ENCODE peak calls at places on chromosome 22, in nine cellular contexts. S is stomach, N is BJ, W is heart left ventricle, V is IMR-90, Q is endothelial cell of umbilical vein, C is neuronal stem cell, U is A549, I is SJSA1. L is an unnamed sample.
A peak's percentile ranks its signal among the peaks of the same experiment; 100 is the strongest.

GRCh38 chr22:41654322-41654721 is 33.2 kb downstream of the XRCC6 start:
- DNase-seq in I (no peak), C (no peak), U (no peak), W (no peak), S (no peak), N (no peak), Q (no peak), V (no peak), L (no peak)

GRCh38 chr22:32476804-32477203 is 2.2 kb downstream of the FBXO7 start:
- DNase-seq in C (no peak), I (peak; percentile 5), V (no peak), N (no peak), W (no peak), Q (no peak), S (no peak), U (no peak), L (no peak)

GRCh38 chr22:20155330-20156041 is 4.6 kb upstream of the CCDC188 start:
- DNase-seq in Q (peak; percentile 64), V (no peak), W (peak; percentile 73), S (peak; percentile 38), U (no peak), I (peak; percentile 66), N (no peak), C (no peak), L (peak; percentile 30)

GRCh38 chr22:22171357-22172218 is 73.0 kb upstream of the VPREB1 start:
- DNase-seq in C (no peak), S (no peak), N (no peak), I (no peak), W (no peak), V (no peak), U (peak; percentile 31), Q (no peak), L (no peak)

GRCh38 chr22:44269117-44269498 is 43.6 kb downstream of the SHISAL1 start:
- DNase-seq in Q (no peak), V (no peak), W (no peak), U (no peak), N (no peak), C (no peak), I (no peak), S (no peak), L (no peak)

GRCh38 chr22:44202261-44202789 is 21.6 kb downstream of the PARVG start:
- DNase-seq in Q (no peak), V (peak; percentile 90), N (peak; percentile 73), C (no peak), U (no peak), I (peak; percentile 71), S (no peak), W (no peak), L (no peak)

GRCh38 chr22:21652010-21652546 is 10.0 kb downstream of the SDF2L1 start:
- DNase-seq in Q (peak; percentile 92), S (peak; percentile 91), W (peak; percentile 89), U (peak; percentile 88), I (peak; percentile 89), V (peak; percentile 81), N (peak; percentile 44), C (peak; percentile 91), L (peak; percentile 51)

GRCh38 chr22:43862074-43862881 is at the start of gene SULT4A1:
- DNase-seq in I (no peak), V (peak; percentile 54), Q (no peak), W (no peak), N (no peak), U (no peak), S (no peak), C (peak; percentile 46), L (no peak)

GRCh38 chr22:23261900-23262450 is 81.7 kb downstream of the BCR start:
- DNase-seq in W (no peak), S (no peak), N (no peak), C (no peak), U (no peak), Q (no peak), I (no peak), V (no peak), L (no peak)

GRCh38 chr22:21942407-21942895 is 10.2 kb downstream of the PPM1F start:
- DNase-seq in S (peak; percentile 38), V (peak; percentile 88), Q (peak; percentile 97), W (peak; percentile 95), N (peak; percentile 64), I (peak; percentile 91), C (no peak), U (peak; percentile 31), L (peak; percentile 57)

GRCh38 chr22:30609260-30610185 is 2.5 kb downstream of the TCN2 start:
- DNase-seq in C (no peak), V (peak; percentile 86), W (peak; percentile 66), N (peak; percentile 66), U (peak; percentile 78), I (peak; percentile 77), S (peak; percentile 61), Q (peak; percentile 82), L (peak; percentile 77)

GRCh38 chr22:37566329-37566837 is 6.1 kb downstream of the CDC42EP1 start:
- DNase-seq in Q (no peak), N (no peak), V (no peak), W (peak; percentile 33), C (no peak), S (no peak), I (no peak), U (no peak), L (no peak)

GRCh38 chr22:22111267-22111751 is 128.7 kb upstream of the TOP3B start:
- DNase-seq in S (no peak), C (no peak), Q (no peak), I (peak; percentile 28), U (peak; percentile 15), N (no peak), W (no peak), V (peak; percentile 95), L (peak; percentile 9)

GRCh38 chr22:23909258-23909898 is 15.2 kb downstream of the MIF start:
- DNase-seq in N (no peak), U (no peak), Q (no peak), C (no peak), W (no peak), V (peak; percentile 44), I (no peak), S (no peak), L (no peak)

GRCh38 chr22:26751217-26751616 is 93.8 kb downstream of the MIAT start:
- DNase-seq in U (peak; percentile 36), Q (peak; percentile 84), V (no peak), W (peak; percentile 39), S (no peak), C (peak; percentile 96), N (no peak), I (peak; percentile 39), L (no peak)

GRCh38 chr22:43262990-43263644 is 76.2 kb upstream of the TTLL12 start:
- DNase-seq in W (no peak), S (peak; percentile 37), I (no peak), U (no peak), Q (no peak), C (no peak), V (no peak), N (no peak), L (no peak)

GRCh38 chr22:37459211-37459610 is 27.0 kb downstream of the MFNG start:
- DNase-seq in C (no peak), Q (no peak), V (no peak), S (peak; percentile 42), N (no peak), U (no peak), W (no peak), I (no peak), L (no peak)

GRCh38 chr22:19176175-19176630 is 2.3 kb downstream of the SLC25A1 start:
- DNase-seq in Q (no peak), S (no peak), V (no peak), I (no peak), N (no peak), U (no peak), C (no peak), W (no peak), L (no peak)

DNA sequence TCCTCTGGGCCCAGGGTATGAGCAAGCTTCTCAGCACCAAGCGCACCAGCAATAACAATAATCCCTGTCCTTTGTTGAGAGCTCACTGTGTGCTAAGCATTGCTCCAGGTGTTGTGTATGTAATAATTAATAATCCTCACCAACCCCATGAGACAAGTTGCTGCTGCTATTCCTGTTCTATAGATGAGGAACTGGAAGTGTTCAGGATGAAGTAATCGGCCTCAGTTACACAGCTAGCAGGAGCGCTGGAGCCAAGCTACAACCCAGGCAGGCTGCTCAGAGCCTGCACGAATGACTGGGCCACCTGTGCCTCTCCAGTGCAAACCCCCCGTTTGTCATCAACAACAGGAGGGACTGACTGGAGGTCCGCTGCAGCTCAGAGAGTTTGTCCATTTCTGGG is 35.2 kb upstream of the CECR2 start:
- DNase-seq in S (no peak), Q (no peak), U (no peak), C (no peak), W (no peak), N (no peak), I (no peak), V (no peak), L (no peak)
- H3K4me3 ChIP-seq in S (no peak overlapping the region), Q (no peak overlapping the region), U (no peak overlapping the region), C (no peak overlapping the region), W (no peak overlapping the region), N (no peak overlapping the region), I (no peak overlapping the region), V (no peak overlapping the region), L (no peak overlapping the region)

GRCh38 chr22:49833340-49834007 is 5.8 kb upstream of the BRD1 start:
- DNase-seq in W (no peak), C (no peak), V (no peak), U (no peak), S (no peak), N (no peak), I (no peak), Q (no peak), L (no peak)

GRCh38 chr22:49838771-49839717 is 11.4 kb upstream of the BRD1 start:
- DNase-seq in U (no peak), W (no peak), C (no peak), Q (no peak), V (peak; percentile 33), I (no peak), N (no peak), S (no peak), L (no peak)
- H3K4me3 ChIP-seq in U (no peak overlapping the region), W (no peak overlapping the region), C (no peak overlapping the region), Q (no peak overlapping the region), V (no peak overlapping the region), I (no peak overlapping the region), N (no peak overlapping the region), S (no peak overlapping the region), L (no peak overlapping the region)

GRCh38 chr22:36065462-36065774 is 36.8 kb upstream of the RBFOX2 start:
- DNase-seq in C (no peak), U (no peak), Q (no peak), S (no peak), N (no peak), I (no peak), V (no peak), W (no peak), L (no peak)
- H3K4me3 ChIP-seq in C (peak overlapping the region; percentile 57), U (peak overlapping the region; percentile 44), Q (peak overlapping the region; percentile 69), S (peak overlapping the region; percentile 49), N (peak overlapping the region; percentile 51), I (peak overlapping the region; percentile 39), V (peak overlapping the region; percentile 52), W (peak overlapping the region; percentile 58), L (peak overlapping the region; percentile 34)

DNA sequence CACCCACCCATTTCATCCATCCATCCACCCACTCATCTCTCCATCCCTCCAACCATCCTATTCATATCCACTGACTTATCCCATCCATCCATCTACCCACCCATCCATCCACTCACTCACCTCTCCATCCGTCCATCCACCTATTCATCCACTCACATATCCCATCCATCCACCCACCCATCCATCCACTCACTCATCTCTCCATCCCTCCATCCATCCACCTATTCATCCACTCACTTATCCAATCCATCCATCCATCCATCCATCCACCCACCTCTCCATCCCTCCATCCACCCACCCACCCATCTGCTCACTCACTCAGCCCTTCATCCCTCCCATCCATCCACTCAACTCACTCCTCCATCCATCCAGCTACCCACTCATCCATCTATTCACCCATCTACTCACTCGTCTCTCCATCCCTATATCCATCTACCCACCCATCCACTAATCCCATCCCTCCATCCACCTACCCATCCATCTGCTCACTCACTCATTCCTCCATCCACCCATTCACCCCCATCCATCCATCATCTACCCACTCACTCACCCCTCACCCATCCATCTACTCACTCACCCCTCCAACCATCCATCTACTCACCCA is 36.2 kb downstream of the TRMU start:
- DNase-seq in V (no peak), W (no peak), Q (no peak), S (no peak), C (no peak), I (no peak), U (no peak), N (no peak), L (no peak)
- H3K4me3 ChIP-seq in V (no peak overlapping the region), W (no peak overlapping the region), Q (no peak overlapping the region), S (no peak overlapping the region), C (no peak overlapping the region), I (no peak overlapping the region), U (no peak overlapping the region), N (no peak overlapping the region), L (no peak overlapping the region)